ENCODE peak calls at places on chromosome 3, in five cellular contexts. One of them, this sample, is unnamed.
A peak's percentile ranks its signal among the peaks of the same experiment; 100 is the strongest.

GRCh38 chr3:38738630-38739395 is 77.2 kb downstream of the SCN10A start:
- DNase-seq in upper lobe of right lung: no peak
- DNase-seq in colonic mucosa: peak; percentile 46
- DNase-seq in GM23338: peak; percentile 96
- DNase-seq in prostate gland: no peak
- DNase-seq in this sample: no peak

GRCh38 chr3:185677146-185677829 is 91.2 kb downstream of the SENP2 start:
- DNase-seq in GM23338: peak; percentile 91
- DNase-seq in prostate gland: peak; percentile 46
- DNase-seq in upper lobe of right lung: no peak
- DNase-seq in colonic mucosa: peak; percentile 63
- DNase-seq in this sample: no peak

GRCh38 chr3:126693921-126694320 is 10.1 kb upstream of the CHCHD6 start:
- DNase-seq in colonic mucosa: no peak
- DNase-seq in prostate gland: no peak
- DNase-seq in GM23338: no peak
- DNase-seq in upper lobe of right lung: no peak
- DNase-seq in this sample: no peak

GRCh38 chr3:159130108-159130507 is 328.3 kb downstream of the MFSD1 start:
- DNase-seq in GM23338: peak; percentile 78
- DNase-seq in prostate gland: no peak
- DNase-seq in colonic mucosa: peak; percentile 60
- DNase-seq in upper lobe of right lung: no peak
- DNase-seq in this sample: no peak

GRCh38 chr3:149352556-149352955 is 19.1 kb upstream of the TM4SF18 start:
- DNase-seq in prostate gland: peak; percentile 37
- DNase-seq in colonic mucosa: peak; percentile 62
- DNase-seq in upper lobe of right lung: peak; percentile 84
- DNase-seq in GM23338: peak; percentile 90
- DNase-seq in this sample: no peak

GRCh38 chr3:44106761-44107160 is 134.9 kb upstream of the TOPAZ1 start:
- DNase-seq in colonic mucosa: no peak
- DNase-seq in prostate gland: no peak
- DNase-seq in GM23338: no peak
- DNase-seq in upper lobe of right lung: no peak
- DNase-seq in this sample: no peak

GRCh38 chr3:73499787-73500186 is 125.0 kb downstream of the PDZRN3 start:
- DNase-seq in GM23338: no peak
- DNase-seq in prostate gland: no peak
- DNase-seq in colonic mucosa: no peak
- DNase-seq in upper lobe of right lung: no peak
- DNase-seq in this sample: no peak

GRCh38 chr3:40580494-40581091 is 55.8 kb downstream of the ZNF621 start:
- DNase-seq in upper lobe of right lung: no peak
- DNase-seq in colonic mucosa: peak; percentile 64
- DNase-seq in prostate gland: peak; percentile 59
- DNase-seq in GM23338: peak; percentile 90
- DNase-seq in this sample: no peak

GRCh38 chr3:141769171-141769894 is 6.1 kb downstream of the GRK7 start:
- DNase-seq in GM23338: no peak
- DNase-seq in colonic mucosa: peak; percentile 38
- DNase-seq in prostate gland: no peak
- DNase-seq in upper lobe of right lung: no peak
- DNase-seq in this sample: no peak

GRCh38 chr3:66485291-66485968 is 15.4 kb downstream of the LRIG1 start:
- DNase-seq in upper lobe of right lung: no peak
- DNase-seq in prostate gland: no peak
- DNase-seq in colonic mucosa: no peak
- DNase-seq in GM23338: no peak
- DNase-seq in this sample: no peak

GRCh38 chr3:142888099-142888483 is 792 bp downstream of the PCOLCE2 start:
- DNase-seq in upper lobe of right lung: no peak
- DNase-seq in prostate gland: no peak
- DNase-seq in colonic mucosa: no peak
- DNase-seq in GM23338: peak; percentile 77
- DNase-seq in this sample: no peak

GRCh38 chr3:50150863-50151686 is 4.0 kb upstream of the SEMA3F start:
- DNase-seq in upper lobe of right lung: no peak
- DNase-seq in colonic mucosa: peak; percentile 68
- DNase-seq in prostate gland: peak; percentile 87
- DNase-seq in GM23338: peak; percentile 67
- DNase-seq in this sample: no peak

GRCh38 chr3:23650371-23651140 is 155.2 kb upstream of the UBE2E1 start:
- DNase-seq in prostate gland: no peak
- DNase-seq in upper lobe of right lung: no peak
- DNase-seq in colonic mucosa: no peak
- DNase-seq in GM23338: no peak
- DNase-seq in this sample: peak; percentile 59

GRCh38 chr3:101193957-101194356 is 126.4 kb downstream of the IMPG2 start:
- DNase-seq in prostate gland: no peak
- DNase-seq in colonic mucosa: no peak
- DNase-seq in upper lobe of right lung: no peak
- DNase-seq in GM23338: no peak
- DNase-seq in this sample: no peak

GRCh38 chr3:143354342-143354741 is 234.8 kb downstream of the CHST2 start:
- DNase-seq in GM23338: no peak
- DNase-seq in colonic mucosa: no peak
- DNase-seq in upper lobe of right lung: no peak
- DNase-seq in prostate gland: no peak
- DNase-seq in this sample: no peak

GRCh38 chr3:57971975-57972374 is 36.2 kb upstream of the FLNB start:
- DNase-seq in GM23338: peak; percentile 13
- DNase-seq in upper lobe of right lung: no peak
- DNase-seq in prostate gland: peak; percentile 31
- DNase-seq in colonic mucosa: peak; percentile 98
- DNase-seq in this sample: no peak

GRCh38 chr3:155334897-155335883 is 41.7 kb upstream of the STRIT1 start:
- DNase-seq in prostate gland: no peak
- DNase-seq in upper lobe of right lung: no peak
- DNase-seq in colonic mucosa: no peak
- DNase-seq in GM23338: no peak
- DNase-seq in this sample: no peak

GRCh38 chr3:7610634-7611033 is 749.7 kb downstream of the GRM7 start:
- DNase-seq in prostate gland: no peak
- DNase-seq in colonic mucosa: no peak
- DNase-seq in GM23338: no peak
- DNase-seq in upper lobe of right lung: no peak
- DNase-seq in this sample: no peak

GRCh38 chr3:13296662-13297061 is 123.5 kb downstream of the NUP210 start:
- DNase-seq in upper lobe of right lung: peak; percentile 22
- DNase-seq in GM23338: no peak
- DNase-seq in colonic mucosa: no peak
- DNase-seq in prostate gland: no peak
- DNase-seq in this sample: no peak

GRCh38 chr3:158200973-158201372 is 91.1 kb downstream of the RSRC1 start:
- DNase-seq in upper lobe of right lung: no peak
- DNase-seq in GM23338: peak; percentile 6
- DNase-seq in colonic mucosa: no peak
- DNase-seq in prostate gland: no peak
- DNase-seq in this sample: no peak

GRCh38 chr3:4797201-4797600 is 182.0 kb upstream of the BHLHE40 start:
- DNase-seq in upper lobe of right lung: no peak
- DNase-seq in GM23338: no peak
- DNase-seq in prostate gland: no peak
- DNase-seq in colonic mucosa: no peak
- DNase-seq in this sample: no peak

GRCh38 chr3:17142516-17142915 is 257.8 kb downstream of the PLCL2 start:
- DNase-seq in prostate gland: no peak
- DNase-seq in GM23338: no peak
- DNase-seq in upper lobe of right lung: no peak
- DNase-seq in colonic mucosa: no peak
- DNase-seq in this sample: no peak

GRCh38 chr3:192212335-192212734 is 515.0 kb downstream of the FGF12 start:
- DNase-seq in GM23338: no peak
- DNase-seq in prostate gland: no peak
- DNase-seq in colonic mucosa: no peak
- DNase-seq in upper lobe of right lung: no peak
- DNase-seq in this sample: no peak

GRCh38 chr3:31561891-31562290 is 29.2 kb downstream of the STT3B start:
- DNase-seq in colonic mucosa: no peak
- DNase-seq in prostate gland: no peak
- DNase-seq in upper lobe of right lung: no peak
- DNase-seq in GM23338: peak; percentile 63
- DNase-seq in this sample: no peak

GRCh38 chr3:156787926-156788663 is 38.1 kb upstream of the LEKR1 start:
- DNase-seq in GM23338: no peak
- DNase-seq in prostate gland: no peak
- DNase-seq in colonic mucosa: no peak
- DNase-seq in upper lobe of right lung: no peak
- DNase-seq in this sample: peak; percentile 90

GRCh38 chr3:196632033-196632751 is 7.3 kb upstream of the NRROS start:
- DNase-seq in GM23338: peak; percentile 95
- DNase-seq in prostate gland: peak; percentile 69
- DNase-seq in upper lobe of right lung: peak; percentile 94
- DNase-seq in colonic mucosa: peak; percentile 89
- DNase-seq in this sample: no peak

GRCh38 chr3:192812736-192813383 is 85.5 kb upstream of the FGF12 start:
- DNase-seq in colonic mucosa: peak; percentile 44
- DNase-seq in prostate gland: peak; percentile 36
- DNase-seq in GM23338: peak; percentile 76
- DNase-seq in upper lobe of right lung: no peak
- DNase-seq in this sample: no peak

GRCh38 chr3:126101521-126101982 is 17.6 kb upstream of the SLC41A3 start:
- DNase-seq in colonic mucosa: peak; percentile 14
- DNase-seq in prostate gland: no peak
- DNase-seq in upper lobe of right lung: no peak
- DNase-seq in GM23338: no peak
- DNase-seq in this sample: no peak

GRCh38 chr3:65432388-65433003 is 606.2 kb downstream of the MAGI1 start:
- DNase-seq in upper lobe of right lung: no peak
- DNase-seq in colonic mucosa: no peak
- DNase-seq in GM23338: peak; percentile 18
- DNase-seq in prostate gland: no peak
- DNase-seq in this sample: no peak

GRCh38 chr3:129606522-129607390 is at the start of gene PLXND1:
- DNase-seq in colonic mucosa: peak; percentile 64
- DNase-seq in prostate gland: no peak
- DNase-seq in upper lobe of right lung: peak; percentile 91
- DNase-seq in GM23338: peak; percentile 88
- DNase-seq in this sample: no peak

GRCh38 chr3:128823638-128824037 is 55.8 kb upstream of the ACAD9 start:
- DNase-seq in upper lobe of right lung: no peak
- DNase-seq in colonic mucosa: no peak
- DNase-seq in GM23338: no peak
- DNase-seq in prostate gland: no peak
- DNase-seq in this sample: no peak

GRCh38 chr3:50210510-50211367 is 5.7 kb downstream of the SLC38A3 start:
- DNase-seq in upper lobe of right lung: no peak
- DNase-seq in GM23338: peak; percentile 66
- DNase-seq in prostate gland: no peak
- DNase-seq in colonic mucosa: peak; percentile 41
- DNase-seq in this sample: no peak

GRCh38 chr3:154602241-154602640 is 172.3 kb upstream of the GPR149 start:
- DNase-seq in upper lobe of right lung: no peak
- DNase-seq in GM23338: no peak
- DNase-seq in colonic mucosa: no peak
- DNase-seq in prostate gland: no peak
- DNase-seq in this sample: no peak

GRCh38 chr3:193971268-193971751 is 164.6 kb upstream of the HES1 start:
- DNase-seq in prostate gland: peak; percentile 38
- DNase-seq in colonic mucosa: peak; percentile 90
- DNase-seq in upper lobe of right lung: no peak
- DNase-seq in GM23338: no peak
- DNase-seq in this sample: no peak

GRCh38 chr3:147394168-147394941 is 12.0 kb downstream of the ZIC4 start:
- DNase-seq in colonic mucosa: no peak
- DNase-seq in prostate gland: no peak
- DNase-seq in upper lobe of right lung: no peak
- DNase-seq in GM23338: peak; percentile 56
- DNase-seq in this sample: no peak

GRCh38 chr3:161700998-161701397 is 204.4 kb downstream of the OTOL1 start:
- DNase-seq in upper lobe of right lung: no peak
- DNase-seq in colonic mucosa: no peak
- DNase-seq in GM23338: peak; percentile 69
- DNase-seq in prostate gland: no peak
- DNase-seq in this sample: no peak
- TF ChIP-seq CTCF in upper lobe of right lung: no peak
- TF ChIP-seq CTCF in colonic mucosa: no peak
- TF ChIP-seq CTCF in GM23338: peak; percentile 83
- TF ChIP-seq CTCF in prostate gland: no peak
- TF ChIP-seq CTCF in this sample: no peak

DNA sequence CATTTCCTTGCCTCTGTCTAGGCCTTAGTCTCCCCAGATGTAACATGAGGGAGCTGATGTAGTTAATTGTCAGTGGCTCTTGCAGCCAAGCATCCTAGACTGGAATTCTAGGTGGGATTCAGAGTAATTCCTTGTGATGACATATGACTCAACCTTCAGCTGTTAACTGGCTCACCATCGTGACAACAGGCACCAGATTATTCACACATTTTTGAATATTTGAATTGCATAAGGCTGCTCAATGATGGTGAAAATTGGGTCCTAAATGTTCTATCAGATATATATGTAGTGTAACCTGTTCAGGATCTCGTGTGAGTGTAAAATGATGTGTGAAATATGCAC is 405.1 kb downstream of the LPP start:
- DNase-seq in colonic mucosa: no peak
- DNase-seq in upper lobe of right lung: no peak
- DNase-seq in GM23338: no peak
- DNase-seq in prostate gland: no peak
- DNase-seq in this sample: no peak
- H3K36me3 ChIP-seq in colonic mucosa: no peaks in the 10 kb centered on the region
- H3K36me3 ChIP-seq in upper lobe of right lung: no peaks in the 10 kb centered on the region
- H3K36me3 ChIP-seq in GM23338: no peaks in the 10 kb centered on the region
- H3K36me3 ChIP-seq in prostate gland: no peaks in the 10 kb centered on the region
- H3K36me3 ChIP-seq in this sample: no peaks in the 10 kb centered on the region

GRCh38 chr3:172564499-172564898 is 41.3 kb upstream of the TNFSF10 start:
- DNase-seq in GM23338: no peak
- DNase-seq in colonic mucosa: no peak
- DNase-seq in prostate gland: no peak
- DNase-seq in upper lobe of right lung: no peak
- DNase-seq in this sample: no peak

GRCh38 chr3:172559029-172559428 is 35.8 kb upstream of the TNFSF10 start:
- DNase-seq in colonic mucosa: no peak
- DNase-seq in GM23338: no peak
- DNase-seq in upper lobe of right lung: no peak
- DNase-seq in prostate gland: no peak
- DNase-seq in this sample: no peak

GRCh38 chr3:172560026-172560425 is 36.8 kb upstream of the TNFSF10 start:
- DNase-seq in colonic mucosa: no peak
- DNase-seq in GM23338: no peak
- DNase-seq in upper lobe of right lung: no peak
- DNase-seq in prostate gland: no peak
- DNase-seq in this sample: no peak

GRCh38 chr3:172561894-172562664 is 38.8 kb upstream of the TNFSF10 start:
- DNase-seq in GM23338: no peak
- DNase-seq in upper lobe of right lung: no peak
- DNase-seq in colonic mucosa: peak; percentile 58
- DNase-seq in prostate gland: no peak
- DNase-seq in this sample: no peak

GRCh38 chr3:172562881-172563835 is 39.9 kb upstream of the TNFSF10 start:
- DNase-seq in prostate gland: peak; percentile 52
- DNase-seq in colonic mucosa: peak; percentile 41
- DNase-seq in upper lobe of right lung: no peak
- DNase-seq in GM23338: peak; percentile 12
- DNase-seq in this sample: peak; percentile 75
- H3K4me3 ChIP-seq in prostate gland: no peak overlapping the region
- H3K4me3 ChIP-seq in colonic mucosa: no peak overlapping the region
- H3K4me3 ChIP-seq in upper lobe of right lung: peak overlapping the region; percentile 1
- H3K4me3 ChIP-seq in GM23338: no peak overlapping the region
- H3K4me3 ChIP-seq in this sample: no peak overlapping the region

GRCh38 chr3:190252080-190252479 is 70.2 kb downstream of the CLDN1 start:
- DNase-seq in colonic mucosa: no peak
- DNase-seq in upper lobe of right lung: no peak
- DNase-seq in GM23338: no peak
- DNase-seq in prostate gland: no peak
- DNase-seq in this sample: peak; percentile 31

GRCh38 chr3:190249414-190249813 is 72.8 kb downstream of the CLDN1 start:
- DNase-seq in prostate gland: no peak
- DNase-seq in upper lobe of right lung: no peak
- DNase-seq in colonic mucosa: no peak
- DNase-seq in GM23338: no peak
- DNase-seq in this sample: no peak
- TF ChIP-seq CTCF in prostate gland: no peak
- TF ChIP-seq CTCF in upper lobe of right lung: no peak
- TF ChIP-seq CTCF in colonic mucosa: no peak
- TF ChIP-seq CTCF in GM23338: peak; percentile 27
- TF ChIP-seq CTCF in this sample: no peak